ENCODE peak calls at places on chromosomes 4 and X, in four cellular contexts. J is PC-3, Z is thoracic aorta, S is Peyer's patch. V is an unnamed sample.

GRCh38 chr4:121034010-121034409 is 38.3 kb downstream of the NDNF start:
- DNase-seq in Z (no peak), S (no peak), J (no peak), V (peak)

GRCh38 chrX:49042581-49043219 is 457 bp downstream of the TFE3 start:
- DNase-seq in Z (no peak), S (peak), J (no peak), V (no peak)

GRCh38 chr4:32462944-32463343 is 1742.8 kb downstream of the PCDH7 start:
- DNase-seq in S (no peak), Z (no peak), J (peak), V (no peak)

GRCh38 chr4:76641758-76642157 is 206.7 kb downstream of the SHROOM3 start:
- DNase-seq in J (no peak), S (no peak), Z (no peak), V (no peak)

GRCh38 chr4:57104706-57105560 is 5.3 kb downstream of the IGFBP7 start:
- DNase-seq in S (no peak), Z (no peak), J (no peak), V (no peak)

GRCh38 chr4:2832981-2833670 is 10.5 kb upstream of the ADD1 start:
- DNase-seq in Z (no peak), S (no peak), J (no peak), V (no peak)

GRCh38 chr4:41560112-41560511 is 22.2 kb downstream of the LIMCH1 start:
- DNase-seq in J (no peak), Z (no peak), S (no peak), V (no peak)

GRCh38 chr4:19850909-19851308 is 400.8 kb upstream of the SLIT2 start:
- DNase-seq in J (peak), S (no peak), Z (no peak), V (no peak)

GRCh38 chr4:1409079-1409805 is 3.0 kb upstream of the NKX1-1 start:
- DNase-seq in S (no peak), Z (no peak), J (no peak), V (no peak)

GRCh38 chr4:132108784-132109183 is 1040.3 kb upstream of the PCDH10 start:
- DNase-seq in S (no peak), Z (no peak), J (peak), V (no peak)

GRCh38 chr4:95304898-95305297 is 243.9 kb downstream of the UNC5C start:
- DNase-seq in S (no peak), Z (no peak), J (peak), V (no peak)

GRCh38 chrX:11137543-11138139 is 26.5 kb downstream of the HCCS start:
- DNase-seq in Z (no peak), S (no peak), J (peak), V (no peak)

GRCh38 chr4:168097161-168097560 is 4.8 kb downstream of the ANXA10 start:
- DNase-seq in J (no peak), S (no peak), Z (no peak), V (no peak)

GRCh38 chrX:84187501-84188319 is at the start of gene RPS6KA6:
- DNase-seq in Z (no peak), J (peak), S (no peak), V (peak)

GRCh38 chrX:22033818-22034217 is 1.7 kb downstream of the PHEX start:
- DNase-seq in S (no peak), Z (no peak), J (no peak), V (no peak)

GRCh38 chr4:132651193-132651592 is 497.9 kb upstream of the PCDH10 start:
- DNase-seq in S (no peak), Z (no peak), J (no peak), V (no peak)

GRCh38 chr4:1511441-1512041 is 105.3 kb upstream of the NKX1-1 start:
- DNase-seq in Z (no peak), J (peak), S (no peak), V (peak)

GRCh38 chrX:39302838-39303237 is 501.6 kb downstream of the MID1IP1 start:
- DNase-seq in Z (no peak), J (no peak), S (no peak), V (no peak)

GRCh38 chr4:150573534-150573933 is 8.4 kb upstream of the MAB21L2 start:
- DNase-seq in J (peak), Z (no peak), S (no peak), V (no peak)

GRCh38 chr4:41814565-41814964 is 66.0 kb upstream of the PHOX2B start:
- DNase-seq in Z (no peak), S (no peak), J (peak), V (no peak)

GRCh38 chr4:24956763-24957162 is 43.9 kb upstream of the CCDC149 start:
- DNase-seq in Z (no peak), S (no peak), J (no peak), V (no peak)

GRCh38 chrX:153925739-153926593 is at the start of gene ARHGAP4:
- DNase-seq in J (no peak), Z (no peak), S (peak), V (no peak)

GRCh38 chrX:41781500-41781899 is 57.5 kb downstream of the GPR82 start:
- DNase-seq in J (peak), Z (no peak), S (no peak), V (no peak)

GRCh38 chr4:3827616-3828492 is 61.7 kb downstream of the ADRA2C start:
- DNase-seq in J (peak), Z (peak), S (no peak), V (peak)

GRCh38 chr4:184423003-184423686 is 51.2 kb downstream of the IRF2 start:
- DNase-seq in Z (no peak), J (no peak), S (no peak), V (no peak)

GRCh38 chr4:184420881-184421416 is 53.4 kb downstream of the IRF2 start:
- DNase-seq in Z (no peak), S (no peak), J (no peak), V (no peak)

GRCh38 chr4:184420402-184420801 is 53.9 kb downstream of the IRF2 start:
- DNase-seq in J (no peak), S (no peak), Z (no peak), V (no peak)

GRCh38 chr4:184422378-184422777 is 52.0 kb downstream of the IRF2 start:
- DNase-seq in J (no peak), S (no peak), Z (no peak), V (no peak)

DNA sequence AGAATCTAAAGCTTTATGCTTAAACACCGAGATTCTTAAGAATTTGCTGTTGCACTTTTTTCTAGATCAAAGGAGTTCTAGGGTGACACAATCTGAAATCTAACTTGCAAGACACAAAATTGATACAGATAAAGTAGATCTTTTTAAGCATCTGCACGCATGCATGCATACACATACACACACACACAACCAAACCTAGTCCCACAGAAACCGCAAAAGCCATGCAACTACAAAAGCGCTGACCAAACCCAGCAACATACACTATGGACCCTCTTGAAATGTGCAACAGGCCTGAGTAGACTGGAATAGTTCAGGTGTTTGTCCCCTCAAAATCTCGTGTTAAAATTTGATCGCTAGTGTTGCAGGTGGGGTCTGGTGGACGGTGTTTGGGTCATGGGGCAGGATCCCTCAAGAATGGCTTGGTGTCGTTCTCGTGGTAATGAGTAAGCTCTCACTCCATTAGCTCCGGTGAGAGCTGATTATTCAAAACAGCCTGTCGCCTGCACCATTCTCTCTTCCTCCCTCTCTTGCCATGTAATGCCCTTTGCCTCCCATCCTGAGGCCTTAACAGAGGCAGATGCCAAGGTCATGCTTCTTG is 52.7 kb downstream of the IRF2 start:
- DNase-seq in Z (no peak), J (no peak), S (peak), V (no peak)
- H3K27ac ChIP-seq in Z (no peak), J (no peak), S (peak), V (no peak)

DNA sequence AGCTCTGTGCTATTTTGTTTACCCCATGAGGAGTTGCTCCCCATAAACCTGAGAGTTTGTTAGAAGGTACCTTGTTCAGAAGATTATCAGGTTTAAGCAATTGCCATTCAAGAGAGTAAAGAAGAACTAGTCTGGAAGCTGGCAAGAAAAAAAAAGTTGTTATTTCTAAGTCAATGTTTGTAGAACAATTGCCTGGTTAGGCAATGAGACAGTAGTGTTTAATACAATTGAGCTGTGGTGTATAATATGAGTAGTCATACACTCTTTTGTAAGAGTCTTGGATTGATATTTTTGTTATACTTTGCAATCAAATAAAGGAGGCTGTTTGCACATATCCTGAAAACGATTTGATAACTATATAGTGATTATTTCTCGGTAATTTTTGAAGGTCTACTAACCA is 44.7 kb downstream of the GALNT7 start:
- DNase-seq in Z (no peak), S (no peak), J (peak), V (no peak)
- H3K4me3 ChIP-seq in Z (no peak), S (no peak), J (no peak), V (no peak)

DNA sequence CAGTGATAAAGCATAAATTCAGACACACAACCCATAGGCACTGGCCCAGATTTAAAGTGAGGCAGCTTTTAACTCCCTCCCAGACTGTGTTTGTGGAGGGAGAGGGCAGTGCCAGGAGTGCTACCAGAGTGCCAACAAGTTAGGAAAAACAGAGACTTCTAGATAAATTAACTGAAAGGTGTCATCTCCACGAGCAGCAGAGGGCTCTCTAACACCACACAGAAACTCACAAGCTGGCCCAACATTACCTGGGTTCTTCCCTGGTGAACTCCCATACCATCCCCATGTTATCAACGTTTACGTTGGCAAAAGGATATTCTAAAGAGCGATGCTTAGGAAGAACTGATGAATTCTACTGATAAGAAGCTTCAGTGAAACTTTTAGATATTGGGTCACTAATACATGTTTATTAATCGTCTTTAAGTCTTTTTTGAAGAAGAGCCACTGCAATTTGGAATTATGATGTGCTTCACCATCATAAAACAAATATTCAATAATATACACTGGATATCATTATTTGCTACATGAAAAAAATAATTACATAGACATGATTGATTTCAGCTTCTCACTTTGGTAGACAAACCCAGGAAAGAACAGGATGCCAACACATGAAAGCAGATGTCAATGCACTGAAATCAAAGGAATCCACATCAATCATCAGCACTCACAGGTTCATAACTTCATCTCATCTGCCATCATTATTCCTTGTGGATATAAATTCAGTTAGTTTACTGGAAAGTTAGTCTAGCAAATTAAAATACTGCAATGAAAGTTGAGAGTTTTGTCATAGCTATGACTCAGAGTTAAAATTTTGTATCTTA is 121.2 kb upstream of the NAP1L5 start:
- DNase-seq in J (peak), Z (no peak), S (peak), V (peak)
- TF ChIP-seq CTCF in J (peak), Z (peak), S (no peak), V (peak)

GRCh38 chrX:123085311-123085940 is 98.7 kb upstream of the GRIA3 start:
- DNase-seq in Z (no peak), J (no peak), S (no peak), V (no peak)
- H3K27ac ChIP-seq in Z (no peak), J (no peak), S (no peak), V (no peak)

GRCh38 chrX:130340271-130340670 is 552 bp downstream of the SLC25A14 start:
- DNase-seq in S (no peak), J (no peak), Z (no peak), V (no peak)

GRCh38 chrX:130336531-130336930 is 3.2 kb upstream of the SLC25A14 start:
- DNase-seq in Z (no peak), J (no peak), S (no peak), V (no peak)

GRCh38 chrX:130343411-130343810 is 3.7 kb downstream of the SLC25A14 start:
- DNase-seq in J (no peak), Z (no peak), S (no peak), V (no peak)

GRCh38 chrX:130339408-130340222 is at the start of gene SLC25A14:
- DNase-seq in J (peak), S (peak), Z (peak), V (peak)
- H3K4me3 ChIP-seq in J (peak), S (peak), Z (peak), V (peak)

GRCh38 chr4:146338512-146338911 is 124.2 kb downstream of the REELD1 start:
- DNase-seq in S (no peak), Z (no peak), J (no peak), V (no peak)
- TF ChIP-seq CTCF in S (no peak), Z (no peak), J (peak), V (no peak)